ENCODE peak calls at places on chromosomes 6 and 20, in four cellular contexts. One of them, this sample, is unnamed.

GRCh38 chr6:66183982-66184555 is 477.0 kb upstream of the EYS start:
- DNase-seq in endodermal cell: no peak
- DNase-seq in pancreas: no peak
- DNase-seq in omental fat pad: no peak
- DNase-seq in this sample: no peak

GRCh38 chr6:116376149-116376548 is 5.4 kb downstream of the DSE start:
- DNase-seq in endodermal cell: no peak
- DNase-seq in pancreas: no peak
- DNase-seq in omental fat pad: no peak
- DNase-seq in this sample: no peak

GRCh38 chr6:128057541-128058335 is 156.9 kb upstream of the THEMIS start:
- DNase-seq in endodermal cell: no peak
- DNase-seq in pancreas: no peak
- DNase-seq in omental fat pad: no peak
- DNase-seq in this sample: no peak

GRCh38 chr20:2918096-2919049 is 45.1 kb downstream of the PTPRA start:
- DNase-seq in endodermal cell: no peak
- DNase-seq in pancreas: no peak
- DNase-seq in omental fat pad: no peak
- DNase-seq in this sample: no peak

GRCh38 chr6:36677059-36677749 is 1.3 kb upstream of the CDKN1A start:
- DNase-seq in endodermal cell: no peak
- DNase-seq in pancreas: no peak
- DNase-seq in omental fat pad: no peak
- DNase-seq in this sample: no peak

GRCh38 chr6:353642-354614 is 37.6 kb upstream of the IRF4 start:
- DNase-seq in endodermal cell: no peak
- DNase-seq in pancreas: peak
- DNase-seq in omental fat pad: no peak
- DNase-seq in this sample: no peak

GRCh38 chr20:58550661-58551060 is 35.5 kb upstream of the APCDD1L start:
- DNase-seq in endodermal cell: peak
- DNase-seq in pancreas: no peak
- DNase-seq in omental fat pad: no peak
- DNase-seq in this sample: no peak

GRCh38 chr6:45532626-45533258 is 155.0 kb upstream of the SUPT3H start:
- DNase-seq in endodermal cell: no peak
- DNase-seq in pancreas: no peak
- DNase-seq in omental fat pad: no peak
- DNase-seq in this sample: no peak

GRCh38 chr6:166786704-166787293 is 159.7 kb upstream of the RPS6KA2 start:
- DNase-seq in endodermal cell: peak
- DNase-seq in pancreas: no peak
- DNase-seq in omental fat pad: no peak
- DNase-seq in this sample: peak

GRCh38 chr6:136956590-136957573 is 34.8 kb downstream of the SLC35D3 start:
- DNase-seq in endodermal cell: peak
- DNase-seq in pancreas: no peak
- DNase-seq in omental fat pad: no peak
- DNase-seq in this sample: no peak
- TF ChIP-seq CTCF in endodermal cell: peak
- TF ChIP-seq CTCF in pancreas: no peak
- TF ChIP-seq CTCF in omental fat pad: no peak
- TF ChIP-seq CTCF in this sample: no peak

GRCh38 chr20:9323622-9324021 is 190.8 kb upstream of the LAMP5 start:
- DNase-seq in endodermal cell: peak
- DNase-seq in pancreas: no peak
- DNase-seq in omental fat pad: no peak
- DNase-seq in this sample: no peak
- TF ChIP-seq CTCF in endodermal cell: peak
- TF ChIP-seq CTCF in pancreas: no peak
- TF ChIP-seq CTCF in omental fat pad: no peak
- TF ChIP-seq CTCF in this sample: no peak

DNA sequence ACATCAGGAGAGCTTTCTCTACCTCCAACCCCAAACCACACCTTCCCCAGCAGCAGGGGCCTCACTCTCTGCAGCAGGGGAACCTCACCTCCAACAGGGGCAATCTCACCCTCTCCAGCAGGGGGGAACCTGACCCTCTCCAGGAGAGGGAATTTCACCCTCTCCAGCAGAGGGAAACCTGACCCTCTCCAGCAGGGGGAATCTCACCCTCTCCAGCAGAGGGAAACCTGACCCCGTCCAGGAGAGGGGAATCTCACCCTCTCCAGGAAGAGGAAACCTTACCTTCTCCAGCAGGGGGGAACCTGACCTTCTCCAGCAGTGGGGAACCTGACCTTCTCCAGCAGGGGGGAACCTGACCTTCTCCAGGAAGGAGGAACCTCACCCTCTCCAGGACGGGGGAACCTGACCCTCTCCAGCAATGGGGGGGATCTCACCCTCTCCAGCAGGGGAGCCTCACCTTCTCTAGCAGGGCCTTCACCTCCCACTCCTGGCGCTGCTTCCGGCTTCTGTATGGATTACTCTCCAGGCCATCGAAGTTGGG is 3.1 kb downstream of the B3GALT4 start:
- DNase-seq in endodermal cell: peak
- DNase-seq in pancreas: no peak
- DNase-seq in omental fat pad: no peak
- DNase-seq in this sample: no peak
- TF ChIP-seq CTCF in endodermal cell: peak
- TF ChIP-seq CTCF in pancreas: peak
- TF ChIP-seq CTCF in omental fat pad: no peak
- TF ChIP-seq CTCF in this sample: peak

GRCh38 chr6:30116724-30117123 is 3.8 kb upstream of the TRIM31 start:
- DNase-seq in endodermal cell: no peak
- DNase-seq in pancreas: no peak
- DNase-seq in omental fat pad: no peak
- DNase-seq in this sample: no peak
- TF ChIP-seq CTCF in endodermal cell: peak
- TF ChIP-seq CTCF in pancreas: no peak
- TF ChIP-seq CTCF in omental fat pad: no peak
- TF ChIP-seq CTCF in this sample: peak

GRCh38 chr20:7859371-7859802 is 80.9 kb downstream of the HAO1 start:
- DNase-seq in endodermal cell: peak
- DNase-seq in pancreas: no peak
- DNase-seq in omental fat pad: no peak
- DNase-seq in this sample: no peak
- TF ChIP-seq CTCF in endodermal cell: peak
- TF ChIP-seq CTCF in pancreas: peak
- TF ChIP-seq CTCF in omental fat pad: no peak
- TF ChIP-seq CTCF in this sample: peak